ENCODE peak calls at places on chromosome 6, in ten cellular contexts. W is kidney glomerular epithelial cell; F is NCI-H748 treated with DMSO at 0.1 percent for 48 hours; C is HFFc6; X is RCC 7860; B is GM12865; A is Daoy; K is stimulated activated CD4-positive, alpha-beta T cell treated with anti-CD3 and anti-CD28 coated beads, TNF-alpha, amount 100 ng/mL, for 1 hour; V is globus pallidus; G is NCI-H510A treated with DMSO at 0.1 percent for 48 hours. Z is an unnamed sample.

GRCh38 chr6:31700716-31701401 is 2.3 kb downstream of the ABHD16A start:
- DNase-seq in W (no peak), F (no peak), C (no peak), X (no peak), B (no peak), A (no peak), K (no peak), V (no peak), G (no peak), Z (no peak)

GRCh38 chr6:135853227-135853626 is 1.7 kb downstream of the PDE7B start:
- DNase-seq in W (peak), F (no peak), C (no peak), X (no peak), B (no peak), A (no peak), K (no peak), V (no peak), G (no peak), Z (no peak)

GRCh38 chr6:63487123-63487813 is 85.0 kb upstream of the LOC128125822 start:
- DNase-seq in W (no peak), F (no peak), C (no peak), X (no peak), B (no peak), A (no peak), K (no peak), V (no peak), G (no peak), Z (no peak)

GRCh38 chr6:125549202-125549884 is 200.1 kb upstream of the HEY2 start:
- DNase-seq in W (no peak), F (no peak), C (no peak), X (no peak), B (no peak), A (no peak), K (no peak), V (no peak), G (no peak), Z (no peak)

GRCh38 chr6:161292145-161292544 is 18.3 kb upstream of the AGPAT4 start:
- DNase-seq in W (no peak), F (no peak), C (no peak), X (no peak), B (no peak), A (no peak), K (no peak), V (no peak), G (no peak), Z (no peak)

GRCh38 chr6:36539814-36540568 is 7.3 kb downstream of the STK38 start:
- DNase-seq in W (no peak), F (no peak), C (no peak), X (no peak), B (no peak), A (no peak), K (no peak), V (no peak), G (no peak), Z (no peak)

GRCh38 chr6:33638581-33638980 is 17.5 kb downstream of the ITPR3 start:
- DNase-seq in W (no peak), F (no peak), C (no peak), X (no peak), B (no peak), A (no peak), K (no peak), V (no peak), G (no peak), Z (no peak)

GRCh38 chr6:16409531-16410441 is 171.4 kb downstream of the GMPR start:
- DNase-seq in W (peak), F (peak), C (peak), X (no peak), B (peak), A (peak), K (peak), V (peak), G (peak), Z (no peak)

GRCh38 chr6:147910254-147910653 is 401.8 kb downstream of the SAMD5 start:
- DNase-seq in W (no peak), F (no peak), C (no peak), X (no peak), B (no peak), A (no peak), K (no peak), V (no peak), G (no peak), Z (no peak)

GRCh38 chr6:43579171-43579570 is 3.2 kb downstream of the POLH start:
- DNase-seq in W (peak), F (no peak), C (peak), X (peak), B (no peak), A (no peak), K (no peak), V (no peak), G (no peak), Z (no peak)

GRCh38 chr6:131182991-131183425 is 47.7 kb downstream of the AKAP7 start:
- DNase-seq in W (peak), F (no peak), C (peak), X (no peak), B (peak), A (no peak), K (no peak), V (peak), G (no peak), Z (peak)

GRCh38 chr6:39075010-39075738 is 26.6 kb downstream of the GLP1R start:
- DNase-seq in W (no peak), F (no peak), C (no peak), X (no peak), B (no peak), A (no peak), K (no peak), V (no peak), G (no peak), Z (no peak)

GRCh38 chr6:32940656-32941411 is at the start of gene HLA-DMB:
- DNase-seq in W (peak), F (no peak), C (peak), X (peak), B (peak), A (peak), K (no peak), V (peak), G (no peak), Z (peak)

GRCh38 chr6:157434349-157435016 is 53.5 kb downstream of the ZDHHC14 start:
- DNase-seq in W (no peak), F (no peak), C (no peak), X (no peak), B (no peak), A (no peak), K (no peak), V (peak), G (no peak), Z (no peak)

GRCh38 chr6:153947817-153948447 is 91.1 kb upstream of the OPRM1 start:
- DNase-seq in W (peak), F (no peak), C (peak), X (no peak), B (peak), A (no peak), K (no peak), V (peak), G (peak), Z (no peak)

GRCh38 chr6:34484899-34485298 is 19.0 kb downstream of the PACSIN1 start:
- DNase-seq in W (no peak), F (no peak), C (no peak), X (no peak), B (peak), A (peak), K (peak), V (no peak), G (peak), Z (peak)

GRCh38 chr6:99334526-99335127 is 14.8 kb downstream of the FAXC start:
- DNase-seq in W (peak), F (peak), C (peak), X (peak), B (peak), A (peak), K (no peak), V (peak), G (peak), Z (no peak)

GRCh38 chr6:24910331-24910849 is 25.4 kb downstream of the RIPOR2 start:
- DNase-seq in W (no peak), F (peak), C (no peak), X (no peak), B (peak), A (peak), K (no peak), V (no peak), G (no peak), Z (no peak)

GRCh38 chr6:28252507-28252975 is 472 bp upstream of the ZKSCAN4 start:
- DNase-seq in W (no peak), F (no peak), C (no peak), X (no peak), B (no peak), A (no peak), K (no peak), V (no peak), G (no peak), Z (no peak)

GRCh38 chr6:11205721-11206120 is 26.7 kb downstream of the NEDD9 start:
- DNase-seq in W (no peak), F (no peak), C (no peak), X (no peak), B (no peak), A (no peak), K (no peak), V (no peak), G (no peak), Z (no peak)

GRCh38 chr6:147735924-147736323 is 227.4 kb downstream of the SAMD5 start:
- DNase-seq in W (no peak), F (no peak), C (no peak), X (no peak), B (no peak), A (no peak), K (no peak), V (no peak), G (no peak), Z (no peak)

GRCh38 chr6:42113929-42114636 is 28.3 kb downstream of the C6orf132 start:
- DNase-seq in W (peak), F (no peak), C (peak), X (peak), B (no peak), A (peak), K (no peak), V (no peak), G (no peak), Z (no peak)

GRCh38 chr6:21984135-21984534 is 312.7 kb downstream of the PRL start:
- DNase-seq in W (no peak), F (no peak), C (no peak), X (no peak), B (no peak), A (no peak), K (no peak), V (no peak), G (no peak), Z (no peak)

GRCh38 chr6:87154641-87155271 is 609 bp upstream of the ZNF292 start:
- DNase-seq in W (peak), F (peak), C (peak), X (peak), B (peak), A (peak), K (no peak), V (no peak), G (peak), Z (peak)

GRCh38 chr6:157528931-157529653 is 148.1 kb downstream of the ZDHHC14 start:
- DNase-seq in W (peak), F (no peak), C (no peak), X (peak), B (no peak), A (peak), K (no peak), V (no peak), G (no peak), Z (no peak)